ENCODE peak calls at places on chromosome 1, in nine cellular contexts. Q is adrenal gland; U is CD4-positive, alpha-beta T cell; V is coronary artery; Z is GM06990; J is AG04450; L is GM23338; N is omental fat pad; B is Calu3. O is an unnamed sample.

GRCh38 chr1:59057211-59057694 is 239.6 kb upstream of the FGGY start:
- DNase-seq in Q (peak), U (no peak), V (peak), Z (no peak), J (peak), L (peak), N (peak), B (peak), O (no peak)

GRCh38 chr1:47555307-47555706 is 117.5 kb downstream of the FOXD2 start:
- DNase-seq in Q (no peak), U (no peak), V (no peak), Z (no peak), J (no peak), L (no peak), N (no peak), B (peak), O (no peak)

GRCh38 chr1:103945774-103946173 is 196.1 kb downstream of the AMY1C start:
- DNase-seq in Q (no peak), U (no peak), V (no peak), Z (no peak), J (no peak), L (peak), N (no peak), B (no peak), O (no peak)

GRCh38 chr1:15155760-15156743 is 2.5 kb downstream of the TMEM51 start:
- DNase-seq in Q (no peak), U (no peak), V (no peak), Z (no peak), J (no peak), L (no peak), N (no peak), B (no peak), O (no peak)

GRCh38 chr1:181033799-181034391 is at the start of gene MR1:
- DNase-seq in Q (peak), U (peak), V (no peak), Z (peak), J (peak), L (peak), N (no peak), B (peak), O (peak)

GRCh38 chr1:112513112-112513870 is 4.5 kb downstream of the WNT2B start:
- DNase-seq in Q (no peak), U (no peak), V (no peak), Z (no peak), J (peak), L (no peak), N (no peak), B (no peak), O (no peak)

GRCh38 chr1:43947061-43947889 is 525 bp downstream of the IPO13 start:
- DNase-seq in Q (no peak), U (no peak), V (no peak), Z (no peak), J (no peak), L (no peak), N (no peak), B (no peak), O (peak)

GRCh38 chr1:229474491-229474890 is 33.6 kb downstream of the NUP133 start:
- DNase-seq in Q (no peak), U (no peak), V (no peak), Z (no peak), J (no peak), L (no peak), N (no peak), B (no peak), O (no peak)

GRCh38 chr1:62450301-62450700 is 13.5 kb downstream of the USP1 start:
- DNase-seq in Q (no peak), U (no peak), V (no peak), Z (no peak), J (no peak), L (no peak), N (no peak), B (no peak), O (no peak)

GRCh38 chr1:18778437-18778836 is 81.0 kb downstream of the TAS1R2 start:
- DNase-seq in Q (no peak), U (no peak), V (no peak), Z (no peak), J (no peak), L (no peak), N (no peak), B (no peak), O (no peak)

GRCh38 chr1:76269175-76269574 is 194.6 kb downstream of the ST6GALNAC3 start:
- DNase-seq in Q (no peak), U (no peak), V (no peak), Z (no peak), J (peak), L (no peak), N (no peak), B (no peak), O (peak)

GRCh38 chr1:38608202-38608864 is 251.2 kb downstream of the RRAGC start:
- DNase-seq in Q (no peak), U (no peak), V (no peak), Z (no peak), J (no peak), L (peak), N (no peak), B (peak), O (peak)

DNA sequence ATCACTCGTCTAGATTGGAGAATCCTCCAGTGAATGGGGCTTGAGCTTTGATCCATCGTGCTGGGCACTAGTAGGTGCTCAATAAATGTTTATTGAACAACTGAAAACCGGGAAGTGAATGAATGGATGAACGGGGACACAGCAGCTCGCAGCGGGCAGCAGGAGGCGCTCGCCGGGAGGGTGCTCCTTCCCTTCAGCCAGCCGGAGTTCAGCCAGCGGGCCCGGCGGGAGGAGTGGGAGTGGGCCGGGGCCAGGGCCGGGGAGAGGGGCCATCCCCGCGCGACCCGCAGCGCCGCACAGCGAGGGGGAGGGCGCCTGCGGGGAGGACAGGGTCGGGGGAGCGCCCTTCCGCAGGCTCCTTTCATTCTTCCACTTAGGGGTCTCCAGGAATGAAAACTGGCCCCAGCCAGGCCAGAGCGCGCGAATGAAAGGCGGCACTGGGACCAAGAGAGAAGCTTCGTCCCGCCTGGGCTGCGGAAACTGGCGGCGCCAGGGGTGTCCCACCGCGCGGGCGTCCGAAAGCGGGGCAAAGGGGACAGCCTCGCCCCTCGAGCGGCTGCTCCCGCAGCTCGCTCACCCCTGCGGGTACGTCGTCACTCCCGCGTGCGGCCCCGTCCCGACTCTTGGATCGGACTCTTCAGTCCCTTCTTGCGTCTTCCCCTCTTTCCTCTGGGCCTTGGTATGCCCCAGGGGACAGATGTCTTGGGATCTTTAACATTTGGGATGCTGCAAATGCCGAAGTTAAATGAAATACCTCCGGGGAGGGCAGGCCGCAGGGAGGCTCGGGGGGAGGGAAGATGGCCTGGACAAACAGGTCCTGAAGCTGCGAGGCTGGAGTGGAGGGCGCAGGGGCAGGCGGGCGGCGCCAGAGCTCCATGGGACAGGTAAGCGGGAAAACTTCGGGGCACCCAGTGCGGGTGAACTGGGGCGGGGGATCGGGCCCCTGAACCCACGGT is 3.6 kb upstream of the INAVA start:
- DNase-seq in Q (no peak), U (no peak), V (no peak), Z (peak), J (no peak), L (peak), N (no peak), B (peak), O (peak)
- TF ChIP-seq CTCF in Q (no peak), U (no peak), V (no peak), Z (peak), J (peak), L (peak), N (no peak), B (peak), O (no peak)

GRCh38 chr1:31683997-31684396 is 19.8 kb downstream of the COL16A1 start:
- DNase-seq in Q (no peak), U (no peak), V (no peak), Z (no peak), J (no peak), L (peak), N (no peak), B (peak), O (peak)
- TF ChIP-seq CTCF in Q (peak), U (no peak), V (no peak), Z (peak), J (peak), L (peak), N (no peak), B (peak), O (peak)

DNA sequence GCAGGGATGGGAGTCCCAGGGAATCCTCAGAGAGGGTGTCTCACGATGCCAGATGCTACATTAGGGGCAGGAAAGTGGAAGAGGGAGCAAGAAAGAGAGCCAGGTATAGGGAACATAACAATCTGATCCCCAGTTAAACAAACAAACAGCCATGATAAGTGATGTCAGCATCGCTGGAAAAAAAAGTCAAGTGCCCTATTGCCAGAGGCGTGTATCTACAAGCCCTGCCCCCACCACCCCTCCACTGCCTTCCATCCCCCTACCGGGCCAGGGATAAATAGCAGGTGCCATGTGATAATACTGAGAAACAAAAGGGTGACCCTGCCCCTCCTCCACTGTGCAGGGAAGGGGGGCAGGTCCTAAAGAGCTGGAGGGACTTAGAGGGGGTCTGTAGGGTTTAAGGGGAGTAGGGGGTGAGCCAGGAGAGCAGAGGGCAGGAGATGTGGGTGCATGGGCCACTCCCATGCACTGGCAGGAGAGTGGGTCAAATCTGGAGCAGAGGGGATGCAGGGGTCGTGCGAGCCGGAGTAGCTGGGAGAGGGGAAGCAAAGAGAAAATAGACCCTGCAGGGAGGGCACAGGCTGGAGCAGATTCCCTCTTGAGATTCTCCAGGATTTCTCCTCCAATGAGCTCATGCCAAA is 3.4 kb downstream of the SLC26A9 start:
- DNase-seq in Q (no peak), U (no peak), V (no peak), Z (no peak), J (no peak), L (peak), N (no peak), B (peak), O (peak)
- TF ChIP-seq CTCF in Q (no peak), U (no peak), V (no peak), Z (no peak), J (peak), L (peak), N (no peak), B (peak), O (no peak)

GRCh38 chr1:221634606-221635005 is 107.3 kb downstream of the DUSP10 start:
- DNase-seq in Q (no peak), U (no peak), V (no peak), Z (no peak), J (no peak), L (no peak), N (no peak), B (no peak), O (no peak)

GRCh38 chr1:221636967-221637366 is 104.9 kb downstream of the DUSP10 start:
- DNase-seq in Q (no peak), U (no peak), V (no peak), Z (no peak), J (no peak), L (no peak), N (no peak), B (no peak), O (no peak)

GRCh38 chr1:221635305-221635704 is 106.6 kb downstream of the DUSP10 start:
- DNase-seq in Q (no peak), U (no peak), V (no peak), Z (no peak), J (no peak), L (no peak), N (no peak), B (no peak), O (no peak)

GRCh38 chr1:221637641-221638041 is 104.2 kb downstream of the DUSP10 start:
- DNase-seq in Q (no peak), U (no peak), V (no peak), Z (no peak), J (no peak), L (no peak), N (no peak), B (no peak), O (no peak)

GRCh38 chr1:221636096-221636495 is 105.8 kb downstream of the DUSP10 start:
- DNase-seq in Q (no peak), U (no peak), V (no peak), Z (no peak), J (no peak), L (no peak), N (no peak), B (no peak), O (no peak)
- TF ChIP-seq CTCF in Q (no peak), U (no peak), V (no peak), Z (no peak), J (no peak), L (no peak), N (no peak), B (no peak), O (no peak)

GRCh38 chr1:6448749-6449631 is 17.0 kb downstream of the TNFRSF25 start:
- DNase-seq in Q (no peak), U (no peak), V (no peak), Z (no peak), J (no peak), L (peak), N (no peak), B (no peak), O (peak)

GRCh38 chr1:6450005-6450450 is 15.9 kb downstream of the TNFRSF25 start:
- DNase-seq in Q (no peak), U (no peak), V (no peak), Z (no peak), J (no peak), L (no peak), N (no peak), B (no peak), O (no peak)

GRCh38 chr1:6446665-6447015 is 19.3 kb downstream of the TNFRSF25 start:
- DNase-seq in Q (no peak), U (no peak), V (no peak), Z (no peak), J (no peak), L (no peak), N (no peak), B (no peak), O (no peak)

GRCh38 chr1:6447016-6447817 is 18.8 kb downstream of the TNFRSF25 start:
- DNase-seq in Q (no peak), U (no peak), V (no peak), Z (no peak), J (no peak), L (peak), N (no peak), B (no peak), O (no peak)

GRCh38 chr1:6447818-6448748 is 17.9 kb downstream of the TNFRSF25 start:
- DNase-seq in Q (no peak), U (no peak), V (no peak), Z (no peak), J (no peak), L (peak), N (no peak), B (peak), O (peak)
- TF ChIP-seq CTCF in Q (no peak), U (no peak), V (no peak), Z (peak), J (peak), L (peak), N (no peak), B (peak), O (no peak)

DNA sequence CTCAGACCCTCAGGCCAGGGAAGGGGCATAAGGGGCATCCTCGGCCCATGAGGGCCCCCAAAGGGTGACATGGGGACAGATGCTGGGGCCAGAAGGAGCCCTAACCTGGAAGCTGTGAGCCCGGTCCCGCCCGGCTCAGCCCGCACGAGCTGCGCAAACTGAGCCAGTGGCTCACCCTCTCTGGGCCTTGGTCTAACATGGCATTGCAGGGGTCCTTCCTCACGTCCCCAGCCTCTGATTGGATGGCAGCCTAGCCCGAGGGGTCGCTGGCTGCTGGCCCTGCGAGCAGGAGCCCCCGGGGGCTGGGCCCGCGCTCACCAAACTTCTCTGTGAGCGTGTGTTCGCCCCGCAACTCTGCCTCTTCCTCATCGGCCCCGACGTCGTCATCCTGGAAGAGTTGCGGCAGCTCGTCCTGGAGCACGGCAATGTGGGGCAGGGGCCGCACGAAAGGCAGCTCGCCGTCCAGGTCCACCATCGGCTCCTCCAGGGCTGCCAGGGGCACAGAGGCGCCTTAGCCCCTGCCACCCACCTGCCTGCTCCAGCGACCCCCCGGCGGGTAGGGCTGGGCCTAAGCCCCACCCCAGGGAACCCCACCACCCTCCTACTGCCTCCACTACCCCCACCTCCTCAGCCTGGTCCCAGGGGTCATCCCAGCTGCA is 54.4 kb downstream of the ARHGEF16 start:
- DNase-seq in Q (no peak), U (no peak), V (no peak), Z (no peak), J (no peak), L (no peak), N (no peak), B (no peak), O (no peak)
- TF ChIP-seq CTCF in Q (no peak), U (no peak), V (no peak), Z (no peak), J (no peak), L (no peak), N (no peak), B (no peak), O (no peak)

O was measured in activated CD8-positive, alpha-beta T cell treated with anti-CD3 and anti-CD28 coated beads for 36 hours.